ENCODE peak calls at places on chromosomes 12 and 14, in eight cellular contexts. L is GM23338, M is choroid plexus epithelial cell, R is body of pancreas, V is PC-3, T is omental fat pad, N is left ventricle myocardium inferior, Z is IMR-90. B is an unnamed sample.

GRCh38 chr14:64444984-64445845 is 20.1 kb upstream of the AKAP5 start:
- DNase-seq in L (no peak), M (peak; percentile 96), R (no peak), V (no peak), T (no peak), N (no peak), Z (peak; percentile 77), B (peak; percentile 76)

GRCh38 chr12:12890815-12891645 is at the start of gene GPRC5A:
- DNase-seq in L (peak; percentile 79), M (peak; percentile 96), R (peak; percentile 93), V (peak; percentile 97), T (peak; percentile 87), N (peak; percentile 76), Z (peak; percentile 98), B (peak; percentile 93)

GRCh38 chr14:100030441-100031153 is 34.6 kb upstream of the EVL start:
- DNase-seq in L (no peak), M (peak; percentile 83), R (peak; percentile 46), V (peak; percentile 75), T (no peak), N (no peak), Z (peak; percentile 95), B (no peak)

GRCh38 chr14:81436296-81437138 is 36.4 kb upstream of the STON2 start:
- DNase-seq in L (peak; percentile 92), M (peak; percentile 52), R (peak; percentile 77), V (peak; percentile 87), T (no peak), N (peak; percentile 79), Z (peak; percentile 45), B (peak; percentile 89)

GRCh38 chr12:22625671-22626251 is 790 bp downstream of the ETNK1 start:
- DNase-seq in L (peak; percentile 77), M (peak; percentile 41), R (peak; percentile 16), V (peak; percentile 33), T (no peak), N (peak; percentile 14), Z (peak; percentile 29), B (no peak)

GRCh38 chr12:21800011-21800410 is 25.5 kb upstream of the KCNJ8 start:
- DNase-seq in L (no peak), M (no peak), R (peak; percentile 58), V (no peak), T (no peak), N (no peak), Z (no peak), B (no peak)

GRCh38 chr14:54208751-54209150 is 188.1 kb upstream of the CDKN3 start:
- DNase-seq in L (no peak), M (no peak), R (no peak), V (no peak), T (no peak), N (no peak), Z (no peak), B (no peak)

GRCh38 chr14:76904100-76904739 is 78.0 kb downstream of the LRRC74A start:
- DNase-seq in L (no peak), M (peak; percentile 85), R (peak; percentile 58), V (peak; percentile 66), T (peak; percentile 34), N (peak; percentile 48), Z (peak; percentile 98), B (no peak)

GRCh38 chr12:24360907-24361306 is 411.4 kb upstream of the SOX5 start:
- DNase-seq in L (no peak), M (peak; percentile 88), R (no peak), V (no peak), T (no peak), N (no peak), Z (peak; percentile 19), B (no peak)

GRCh38 chr12:64407342-64408223 is 3.4 kb downstream of the XPOT start:
- DNase-seq in L (no peak), M (no peak), R (no peak), V (no peak), T (no peak), N (no peak), Z (no peak), B (no peak)

GRCh38 chr12:64583395-64584172 is 26.7 kb upstream of the RASSF3 start:
- DNase-seq in L (no peak), M (peak; percentile 49), R (no peak), V (no peak), T (no peak), N (no peak), Z (peak; percentile 28), B (no peak)

GRCh38 chr12:74816398-74817175 is 279.0 kb downstream of the ATXN7L3B start:
- DNase-seq in L (no peak), M (no peak), R (no peak), V (no peak), T (no peak), N (no peak), Z (no peak), B (no peak)

GRCh38 chr14:53953828-53954550 is 2.6 kb downstream of the BMP4 start:
- DNase-seq in L (peak; percentile 57), M (peak; percentile 14), R (peak; percentile 42), V (peak; percentile 60), T (no peak), N (peak; percentile 38), Z (peak; percentile 29), B (no peak)

GRCh38 chr12:337039-337438 is 52.1 kb downstream of the KDM5A start:
- DNase-seq in L (no peak), M (no peak), R (no peak), V (no peak), T (no peak), N (no peak), Z (no peak), B (no peak)

GRCh38 chr12:119179335-119180021 is 747 bp downstream of the HSPB8 start:
- DNase-seq in L (peak; percentile 83), M (peak; percentile 16), R (peak; percentile 67), V (peak; percentile 75), T (no peak), N (no peak), Z (peak; percentile 70), B (no peak)

GRCh38 chr12:24111101-24111500 is 161.6 kb upstream of the SOX5 start:
- DNase-seq in L (no peak), M (peak; percentile 53), R (no peak), V (no peak), T (no peak), N (no peak), Z (peak; percentile 79), B (no peak)

GRCh38 chr12:105977256-105978051 is 161.3 kb downstream of the NUAK1 start:
- DNase-seq in L (no peak), M (peak; percentile 96), R (peak; percentile 6), V (no peak), T (no peak), N (no peak), Z (peak; percentile 91), B (no peak)

GRCh38 chr12:2139651-2140050 is 86.9 kb downstream of the CACNA1C start:
- DNase-seq in L (no peak), M (no peak), R (no peak), V (no peak), T (no peak), N (no peak), Z (no peak), B (no peak)

GRCh38 chr12:3135522-3136461 is 58.6 kb downstream of the TSPAN9 start:
- DNase-seq in L (peak; percentile 91), M (peak; percentile 88), R (peak; percentile 57), V (peak; percentile 69), T (no peak), N (no peak), Z (peak; percentile 80), B (no peak)

GRCh38 chr14:44736326-44736725 is 225.4 kb downstream of the KLHL28 start:
- DNase-seq in L (no peak), M (no peak), R (no peak), V (no peak), T (no peak), N (no peak), Z (no peak), B (no peak)

GRCh38 chr12:106994579-106995220 is 7.8 kb upstream of the MTERF2 start:
- DNase-seq in L (no peak), M (peak; percentile 81), R (no peak), V (no peak), T (no peak), N (no peak), Z (peak; percentile 74), B (no peak)
- TF ChIP-seq CTCF in L (no peak), M (no peak), R (no peak), V (no peak), T (no peak), N (no peak), Z (no peak), B (no peak)

GRCh38 chr14:93548102-93548843 is 117.5 kb downstream of the UNC79 start:
- DNase-seq in L (no peak), M (no peak), R (no peak), V (no peak), T (no peak), N (no peak), Z (no peak), B (no peak)
- TF ChIP-seq CTCF in L (no peak), M (no peak), R (no peak), V (no peak), T (no peak), N (no peak), Z (no peak), B (no peak)

DNA sequence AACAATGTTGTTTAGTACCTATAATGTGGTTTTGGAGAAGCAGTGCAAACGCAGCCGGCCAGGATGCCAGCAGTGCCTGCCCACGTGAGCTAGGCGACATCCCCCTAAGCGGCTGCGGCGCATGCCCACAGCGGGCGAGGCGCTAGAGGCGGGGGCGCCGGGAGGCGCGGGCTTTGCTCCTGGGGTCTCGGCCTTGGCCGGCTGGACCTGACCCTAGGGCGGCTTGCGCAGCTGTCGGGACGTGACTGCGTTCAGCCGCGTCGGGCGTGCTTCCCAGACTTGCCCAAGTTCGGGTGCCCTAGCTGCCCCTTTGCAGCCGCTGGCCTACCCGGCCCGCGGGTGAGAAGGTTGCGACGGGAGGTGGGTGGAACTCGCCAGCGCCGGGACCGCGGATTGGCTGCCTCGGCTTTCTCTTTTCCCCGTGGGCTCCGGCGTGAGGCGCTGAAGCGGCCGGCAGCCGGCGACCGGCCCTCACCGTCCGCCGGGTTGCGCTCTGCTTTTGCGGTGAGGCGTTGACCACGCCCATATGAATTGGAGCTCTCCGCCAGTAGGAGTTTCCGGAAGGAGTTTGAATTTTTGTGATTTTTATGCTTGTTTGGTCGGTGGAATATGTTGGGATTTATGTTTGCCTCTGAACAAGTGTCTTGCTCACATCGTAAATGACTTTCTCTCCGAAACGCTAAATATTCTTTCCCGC is at the start of gene TMEM19:
- DNase-seq in L (peak; percentile 86), M (peak; percentile 93), R (peak; percentile 93), V (peak; percentile 91), T (peak; percentile 49), N (peak; percentile 92), Z (peak; percentile 86), B (peak; percentile 95)
- TF ChIP-seq CTCF in L (peak; percentile 25), M (peak; percentile 25), R (peak; percentile 25), V (peak; percentile 43), T (no peak), N (peak; percentile 44), Z (peak; percentile 42), B (peak; percentile 37)

DNA sequence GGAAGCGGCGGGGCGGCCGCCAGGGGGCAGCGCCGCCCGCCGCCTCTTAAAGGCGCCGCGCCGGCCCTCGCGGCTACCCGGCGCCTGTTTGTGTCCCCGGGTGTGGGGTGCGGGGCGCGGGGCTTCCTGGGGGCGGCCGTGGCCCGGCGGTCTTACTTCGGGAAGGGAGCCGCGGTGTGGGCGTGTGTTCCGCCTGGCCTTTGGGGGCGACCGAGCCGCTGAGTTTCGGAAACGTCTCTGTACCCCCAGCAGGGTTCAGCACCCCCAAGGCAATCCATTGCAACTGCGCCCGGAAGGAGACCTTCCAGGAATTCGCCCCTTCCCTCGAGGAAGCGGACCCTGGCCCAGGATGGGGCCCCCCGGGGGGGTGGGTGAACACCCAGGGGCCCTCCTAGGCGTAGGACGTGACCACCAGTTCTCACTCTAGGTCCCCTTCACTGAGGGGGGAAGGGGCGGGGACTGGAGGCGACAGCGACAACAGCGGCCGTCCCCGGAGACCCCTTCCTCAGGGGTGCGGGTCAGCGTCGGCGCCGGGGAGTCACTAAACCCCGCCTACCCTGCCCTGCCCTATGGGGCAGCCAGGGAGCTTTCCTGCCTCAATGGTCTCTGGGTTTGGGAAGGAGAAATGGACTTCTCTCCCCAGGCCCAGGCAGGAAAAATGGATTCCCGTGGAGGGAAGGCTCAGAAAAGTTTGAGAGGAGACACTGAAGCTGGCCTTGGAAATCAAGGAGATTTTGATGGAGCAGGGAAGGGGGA is at the start of gene ITPK1:
- DNase-seq in L (peak; percentile 78), M (peak; percentile 42), R (peak; percentile 51), V (peak; percentile 71), T (no peak), N (peak; percentile 55), Z (peak; percentile 41), B (no peak)
- TF ChIP-seq CTCF in L (peak; percentile 30), M (peak; percentile 3), R (no peak), V (no peak), T (no peak), N (peak; percentile 47), Z (peak; percentile 61), B (peak; percentile 51)

B was measured in osteocyte.